ENCODE peak calls at places on chromosomes 6 and 20, in six cellular contexts. T is spleen, G is heart right ventricle, X is GM12865, W is A673, A is OCI-LY7. K is an unnamed sample.

GRCh38 chr20:64214113-64214512 is 41.4 kb upstream of the PCMTD2 start:
- DNase-seq in T (no peak), G (no peak), X (no peak), W (no peak), A (no peak), K (no peak)

GRCh38 chr20:39878809-39879208 is 810.2 kb downstream of the MAFB start:
- DNase-seq in T (no peak), G (no peak), X (no peak), W (no peak), A (no peak), K (no peak)

GRCh38 chr6:45555981-45556771 is 178.4 kb upstream of the SUPT3H start:
- DNase-seq in T (no peak), G (no peak), X (no peak), W (no peak), A (no peak), K (no peak)

GRCh38 chr6:31116661-31117385 is 2.2 kb downstream of the PSORS1C1 start:
- DNase-seq in T (peak), G (peak), X (no peak), W (no peak), A (no peak), K (no peak)

GRCh38 chr6:3306848-3307247 is 48.1 kb downstream of the PSMG4 start:
- DNase-seq in T (peak), G (no peak), X (no peak), W (no peak), A (no peak), K (no peak)

GRCh38 chr6:135267085-135267484 is 86.0 kb downstream of the MYB start:
- DNase-seq in T (no peak), G (no peak), X (no peak), W (no peak), A (peak), K (no peak)

GRCh38 chr20:36399147-36399968 is 93.2 kb downstream of the DLGAP4 start:
- DNase-seq in T (no peak), G (peak), X (peak), W (peak), A (peak), K (no peak)

GRCh38 chr20:33914871-33915270 is 78.8 kb upstream of the RALY start:
- DNase-seq in T (no peak), G (no peak), X (peak), W (no peak), A (peak), K (no peak)

GRCh38 chr6:119280586-119281163 is 68.9 kb downstream of the MAN1A1 start:
- DNase-seq in T (no peak), G (no peak), X (no peak), W (no peak), A (no peak), K (no peak)

GRCh38 chr6:153947817-153948447 is 91.1 kb upstream of the OPRM1 start:
- DNase-seq in T (no peak), G (peak), X (peak), W (peak), A (peak), K (no peak)

GRCh38 chr6:144344651-144345050 is 59.5 kb downstream of the UTRN start:
- DNase-seq in T (no peak), G (no peak), X (peak), W (no peak), A (peak), K (no peak)

GRCh38 chr6:37168809-37169457 is 1.0 kb upstream of the PIM1 start:
- DNase-seq in T (no peak), G (no peak), X (peak), W (no peak), A (peak), K (no peak)

GRCh38 chr6:164563866-164564265 is 745.5 kb downstream of the C6orf118 start:
- DNase-seq in T (no peak), G (no peak), X (no peak), W (no peak), A (no peak), K (no peak)

GRCh38 chr6:7765575-7766325 is 39.9 kb downstream of the BMP6 start:
- DNase-seq in T (no peak), G (no peak), X (no peak), W (no peak), A (no peak), K (no peak)

GRCh38 chr20:21265457-21266190 is 37.5 kb upstream of the XRN2 start:
- DNase-seq in T (no peak), G (no peak), X (no peak), W (no peak), A (no peak), K (no peak)

GRCh38 chr6:144895890-144896289 is 610.8 kb downstream of the UTRN start:
- DNase-seq in T (no peak), G (no peak), X (no peak), W (peak), A (no peak), K (no peak)

GRCh38 chr6:100347901-100348550 is 116.7 kb downstream of the SIM1 start:
- DNase-seq in T (no peak), G (no peak), X (peak), W (no peak), A (no peak), K (no peak)

GRCh38 chr20:19947611-19948264 is 69.4 kb upstream of the NAA20 start:
- DNase-seq in T (no peak), G (no peak), X (peak), W (no peak), A (no peak), K (peak)

GRCh38 chr20:41344477-41344876 is 3.9 kb downstream of the LPIN3 start:
- DNase-seq in T (peak), G (no peak), X (no peak), W (no peak), A (no peak), K (no peak)

GRCh38 chr6:12769556-12770255 is 53.1 kb downstream of the PHACTR1 start:
- DNase-seq in T (no peak), G (no peak), X (no peak), W (no peak), A (no peak), K (no peak)

GRCh38 chr20:60930023-60930790 is 321.9 kb upstream of the CDH4 start:
- DNase-seq in T (no peak), G (no peak), X (no peak), W (no peak), A (no peak), K (no peak)

GRCh38 chr6:12198851-12199250 is 91.3 kb upstream of the EDN1 start:
- DNase-seq in T (no peak), G (no peak), X (no peak), W (no peak), A (no peak), K (no peak)

GRCh38 chr6:2630891-2631458 is 119.7 kb downstream of the MYLK4 start:
- DNase-seq in T (no peak), G (peak), X (no peak), W (no peak), A (no peak), K (no peak)

GRCh38 chr6:155224031-155224451 is 39.8 kb upstream of the CLDN20 start:
- DNase-seq in T (no peak), G (no peak), X (peak), W (peak), A (no peak), K (peak)

GRCh38 chr20:25056601-25057233 is 1.2 kb downstream of the ACSS1 start:
- DNase-seq in T (peak), G (no peak), X (no peak), W (no peak), A (no peak), K (no peak)

GRCh38 chr20:25053207-25054132 is 4.5 kb downstream of the ACSS1 start:
- DNase-seq in T (peak), G (peak), X (no peak), W (no peak), A (no peak), K (no peak)

GRCh38 chr20:25054133-25054820 is 3.7 kb downstream of the ACSS1 start:
- DNase-seq in T (peak), G (no peak), X (no peak), W (no peak), A (no peak), K (no peak)

GRCh38 chr20:25055711-25056492 is 2.0 kb downstream of the ACSS1 start:
- DNase-seq in T (peak), G (no peak), X (no peak), W (no peak), A (no peak), K (no peak)

GRCh38 chr20:25054995-25055629 is 2.8 kb downstream of the ACSS1 start:
- DNase-seq in T (no peak), G (no peak), X (no peak), W (no peak), A (no peak), K (no peak)
- H3K4me3 ChIP-seq in T (no peak), G (no peak), X (no peak), W (no peak), A (no peak), K (no peak)

GRCh38 chr20:59596690-59597089 is 7.7 kb upstream of the PHACTR3 start:
- DNase-seq in T (no peak), G (no peak), X (no peak), W (no peak), A (no peak), K (no peak)

GRCh38 chr20:59600472-59600871 is 3.9 kb upstream of the PHACTR3 start:
- DNase-seq in T (no peak), G (no peak), X (no peak), W (no peak), A (no peak), K (no peak)

GRCh38 chr20:59597240-59597639 is 7.1 kb upstream of the PHACTR3 start:
- DNase-seq in T (no peak), G (no peak), X (no peak), W (no peak), A (no peak), K (no peak)

GRCh38 chr20:59599941-59600340 is 4.4 kb upstream of the PHACTR3 start:
- DNase-seq in T (no peak), G (no peak), X (no peak), W (no peak), A (no peak), K (no peak)

GRCh38 chr20:59598625-59599310 is 5.6 kb upstream of the PHACTR3 start:
- DNase-seq in T (no peak), G (no peak), X (peak), W (peak), A (peak), K (no peak)
- TF ChIP-seq CTCF in T (peak), G (peak), X (peak), W (peak), A (peak), K (peak)

GRCh38 chr20:370151-370600 is 10.4 kb upstream of the TRIB3 start:
- DNase-seq in T (no peak), G (no peak), X (no peak), W (no peak), A (no peak), K (no peak)
- H3K4me3 ChIP-seq in T (no peak), G (no peak), X (no peak), W (no peak), A (no peak), K (no peak)

DNA sequence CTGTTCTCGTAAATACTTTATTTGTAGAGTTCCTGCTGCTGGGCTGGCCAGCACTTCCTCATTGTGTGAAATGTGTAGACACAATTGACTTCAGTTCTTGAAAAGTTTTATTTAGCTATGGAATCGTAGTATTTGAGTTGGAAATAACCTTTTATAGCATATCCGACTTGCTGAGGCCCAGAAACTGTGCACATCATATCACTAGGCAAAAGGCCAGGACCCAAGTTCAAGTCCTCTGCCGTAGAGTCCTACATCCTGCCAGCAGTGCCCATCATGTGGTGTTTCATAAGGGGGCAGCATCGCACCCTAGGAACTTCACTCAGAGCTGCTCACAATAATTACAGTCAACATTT is 207.7 kb upstream of the SNX9 start:
- DNase-seq in T (no peak), G (no peak), X (no peak), W (no peak), A (no peak), K (no peak)
- TF ChIP-seq CTCF in T (no peak), G (peak), X (no peak), W (peak), A (peak), K (no peak)

GRCh38 chr20:17896771-17897369 is 71.7 kb downstream of the SNX5 start:
- DNase-seq in T (no peak), G (no peak), X (peak), W (no peak), A (no peak), K (no peak)

GRCh38 chr20:17893480-17893879 is 75.1 kb downstream of the SNX5 start:
- DNase-seq in T (no peak), G (no peak), X (peak), W (no peak), A (no peak), K (no peak)

GRCh38 chr20:17896247-17896723 is 72.3 kb downstream of the SNX5 start:
- DNase-seq in T (no peak), G (no peak), X (no peak), W (no peak), A (no peak), K (no peak)

GRCh38 chr20:17897566-17898307 is 70.9 kb downstream of the SNX5 start:
- DNase-seq in T (no peak), G (no peak), X (no peak), W (no peak), A (no peak), K (no peak)

GRCh38 chr20:17895641-17896246 is 72.8 kb downstream of the SNX5 start:
- DNase-seq in T (peak), G (peak), X (peak), W (no peak), A (no peak), K (peak)
- H3K4me3 ChIP-seq in T (peak), G (peak), X (no peak), W (no peak), A (no peak), K (peak)

DNA sequence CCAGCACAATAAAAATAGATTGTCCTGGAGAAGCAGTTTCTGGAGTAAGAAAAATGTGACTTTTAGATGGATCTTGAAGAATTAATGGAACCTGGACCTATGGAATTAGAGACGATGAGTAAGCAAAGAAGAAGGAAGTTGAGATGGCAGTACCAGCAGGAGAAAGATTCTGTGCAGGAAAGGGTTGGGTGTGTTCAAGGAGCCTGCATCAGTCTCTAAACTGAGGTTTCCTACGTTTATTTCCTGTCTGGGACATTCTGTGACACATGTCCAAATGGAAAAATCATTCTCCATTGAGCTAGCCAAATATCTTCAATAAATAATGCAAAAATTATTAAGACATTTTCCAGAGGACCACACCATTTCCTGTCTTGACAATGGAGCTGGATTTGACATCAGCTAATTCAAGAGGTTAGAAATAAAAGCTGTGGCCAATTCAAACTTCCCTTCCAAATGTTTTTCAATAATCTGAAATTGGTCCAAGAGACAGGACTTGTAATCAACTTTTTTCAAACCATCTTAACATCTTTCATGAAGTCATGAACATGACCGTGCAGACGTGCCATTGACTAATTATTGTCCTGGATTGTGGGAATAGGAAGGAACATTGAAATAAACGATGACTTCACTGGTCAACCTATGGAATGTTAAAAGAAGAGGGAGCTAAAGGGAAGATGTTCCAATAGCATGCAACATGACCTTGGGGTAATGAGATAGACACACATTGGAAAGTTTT is 198.3 kb downstream of the ZNF217 start:
- DNase-seq in T (no peak), G (no peak), X (no peak), W (peak), A (no peak), K (no peak)
- TF ChIP-seq CTCF in T (no peak), G (no peak), X (no peak), W (no peak), A (no peak), K (no peak)

K was measured in GM06990.